ENCODE peak calls at places on chromosome 7, in four cellular contexts. B is HCT116, X is GM12878, T is HepG2. C is an unnamed sample.

GRCh38 chr7:42869131-42870020 is 42.5 kb downstream of the C7orf25 start:
- DNase-seq in X (peak; percentile 78), B (peak; percentile 10), T (no peak), C (no peak)

GRCh38 chr7:94348142-94348541 is 46.6 kb upstream of the COL1A2 start:
- DNase-seq in T (no peak), B (no peak), X (no peak), C (no peak)

GRCh38 chr7:82156168-82156567 is 287.4 kb downstream of the CACNA2D1 start:
- DNase-seq in X (no peak), T (no peak), B (no peak), C (no peak)

GRCh38 chr7:369476-369980 is 79.6 kb downstream of the FOXL3 start:
- DNase-seq in B (no peak), X (no peak), T (no peak), C (no peak)

GRCh38 chr7:107526672-107527071 is 37.0 kb downstream of the COG5 start:
- DNase-seq in B (no peak), T (no peak), X (no peak), C (no peak)

GRCh38 chr7:103989200-103989784 is at the start of gene RELN:
- DNase-seq in T (peak; percentile 48), X (no peak), B (no peak), C (peak; percentile 74)

GRCh38 chr7:156943091-156944041 is 6.1 kb upstream of the NOM1 start:
- DNase-seq in B (no peak), T (no peak), X (no peak), C (no peak)

GRCh38 chr7:101754432-101755159 is 62.8 kb upstream of the CUX1 start:
- DNase-seq in X (no peak), B (no peak), T (no peak), C (no peak)

GRCh38 chr7:13953368-13953767 is 36.1 kb downstream of the ETV1 start:
- DNase-seq in X (no peak), T (no peak), B (no peak), C (no peak)

GRCh38 chr7:158613481-158613880 is 25.9 kb upstream of the PTPRN2 start:
- DNase-seq in B (no peak), T (no peak), X (peak; percentile 79), C (no peak)

GRCh38 chr7:595621-596010 is 76.0 kb upstream of the PDGFA start:
- DNase-seq in X (no peak), T (no peak), B (no peak), C (no peak)

GRCh38 chr7:1193593-1194424 is 33.8 kb upstream of the ZFAND2A start:
- DNase-seq in X (no peak), B (peak; percentile 40), T (no peak), C (peak; percentile 78)

DNA sequence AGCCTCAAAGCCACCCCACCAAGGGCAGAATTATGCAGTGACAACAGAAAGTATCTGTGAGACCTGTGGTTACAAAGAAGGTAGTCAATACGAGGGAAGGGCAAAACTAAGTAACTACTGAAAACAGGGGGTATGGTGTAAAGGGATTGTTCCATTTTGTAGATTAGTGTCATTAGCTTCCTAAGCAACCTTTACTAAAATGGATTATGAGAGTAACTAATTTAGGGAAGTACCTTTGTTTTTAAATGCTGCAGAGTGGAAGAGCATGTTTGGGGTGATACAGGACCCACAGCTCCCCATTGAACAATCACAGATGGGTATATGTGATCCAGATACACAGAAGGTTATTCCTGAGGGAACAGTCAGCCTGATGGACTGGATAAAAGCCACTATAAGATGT is 51.3 kb upstream of the TAC1 start:
- DNase-seq in X (no peak), T (no peak), B (no peak), C (no peak)
- TF ChIP-seq SP1 in X (no peak), T (no peak), B (no peak), C (no peak)

DNA sequence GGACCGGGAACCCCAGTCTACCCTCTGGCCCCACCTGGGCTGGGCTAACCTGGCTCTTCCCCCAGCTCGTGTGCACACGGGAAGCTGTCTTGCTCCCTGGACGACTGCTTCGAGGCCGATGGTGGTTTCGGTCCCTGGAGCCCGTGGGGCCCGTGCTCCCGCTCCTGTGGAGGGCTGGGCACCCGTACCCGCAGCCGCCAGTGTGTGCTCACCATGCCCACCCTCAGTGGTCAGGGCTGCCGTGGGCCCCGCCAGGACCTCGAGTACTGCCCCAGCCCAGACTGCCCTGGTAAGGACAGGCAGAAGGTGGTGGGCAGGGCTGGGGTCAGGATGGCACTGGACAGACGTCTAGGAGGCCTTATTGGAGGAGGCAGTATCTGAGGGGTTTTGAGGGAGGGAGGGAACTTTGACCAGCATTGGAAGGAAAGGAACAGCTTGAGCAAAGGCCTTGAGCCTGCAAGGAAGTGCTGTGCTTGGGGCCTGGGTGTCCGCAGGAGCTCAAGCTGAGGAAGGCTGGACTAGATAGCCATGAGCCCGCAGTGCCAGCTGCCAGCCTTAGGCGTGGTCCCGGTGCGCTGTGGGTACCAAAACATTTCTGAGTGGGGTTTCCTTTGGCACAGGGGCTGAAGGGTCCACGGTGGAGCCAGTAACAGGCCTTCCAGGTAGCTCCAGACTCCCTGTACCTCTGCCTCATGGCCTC is 20.2 kb upstream of the ZNF862 start:
- DNase-seq in T (no peak), B (no peak), X (no peak), C (no peak)
- H3K4me1 ChIP-seq in T (peaks cover 33% of the 10 kb centered on the region), B (no peaks in the 10 kb centered on the region), X (no peaks in the 10 kb centered on the region), C (peaks cover 20% of the 10 kb centered on the region)

GRCh38 chr7:34928052-34928451 is 109.2 kb downstream of the DPY19L1 start:
- DNase-seq in B (peak; percentile 31), X (no peak), T (peak; percentile 46), C (peak; percentile 56)
- TF ChIP-seq SP1 in B (no peak), X (no peak), T (no peak), C (no peak)

GRCh38 chr7:30896783-30897617 is 14.7 kb upstream of the AQP1 start:
- DNase-seq in B (no peak), T (no peak), X (no peak), C (no peak)

GRCh38 chr7:30894866-30895408 is 16.7 kb upstream of the AQP1 start:
- DNase-seq in B (no peak), T (no peak), X (no peak), C (no peak)

GRCh38 chr7:30896041-30896440 is 15.6 kb upstream of the AQP1 start:
- DNase-seq in X (no peak), T (no peak), B (no peak), C (no peak)

GRCh38 chr7:30894009-30894408 is 17.6 kb upstream of the AQP1 start:
- DNase-seq in B (no peak), X (no peak), T (no peak), C (no peak)

GRCh38 chr7:30893357-30893756 is 18.3 kb upstream of the AQP1 start:
- DNase-seq in T (no peak), X (no peak), B (no peak), C (no peak)
- H3K4me1 ChIP-seq in T (no peaks in the 10 kb centered on the region), X (no peaks in the 10 kb centered on the region), B (peaks cover 4% of the 10 kb centered on the region), C (no peaks in the 10 kb centered on the region)

DNA sequence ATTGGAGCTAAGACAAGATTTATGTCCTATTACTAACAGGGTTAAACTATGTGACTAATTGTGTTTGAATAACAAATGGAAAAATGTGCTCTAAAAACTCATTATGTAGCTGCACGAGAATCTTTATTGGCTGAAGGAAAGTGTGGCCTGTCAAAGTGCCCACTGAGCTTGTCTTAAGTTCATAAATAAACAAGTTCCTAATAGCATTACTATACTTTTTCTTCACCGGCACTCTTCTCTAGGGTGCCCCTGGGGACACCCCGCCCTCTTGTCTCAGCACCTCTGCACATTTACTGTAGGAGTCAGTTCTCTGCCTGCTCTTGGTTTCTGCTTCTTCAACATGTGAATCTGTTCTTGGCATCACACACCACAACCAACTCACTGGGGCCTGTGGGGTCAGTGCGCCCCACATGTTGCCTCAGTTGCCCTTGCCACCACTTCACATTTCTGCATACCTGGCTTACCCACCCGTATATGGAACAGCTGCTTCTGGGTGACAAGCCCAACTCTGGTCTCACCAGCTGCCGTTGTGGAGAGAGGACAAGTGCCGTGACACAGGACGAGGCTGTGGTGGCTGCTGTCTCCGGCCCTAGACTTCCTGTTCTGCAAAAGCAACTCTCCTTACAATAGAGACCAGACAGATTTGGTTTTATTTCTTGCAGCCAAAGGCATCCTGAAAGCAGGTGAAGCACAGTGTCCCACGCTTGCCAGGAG is 96.3 kb upstream of the DDC start:
- DNase-seq in T (no peak), B (no peak), X (no peak), C (no peak)
- TF ChIP-seq SP1 in T (no peak), B (no peak), X (no peak), C (no peak)

GRCh38 chr7:26864309-26865093 is at the start of gene SKAP2:
- DNase-seq in X (peak; percentile 96), B (peak; percentile 96), T (peak; percentile 96), C (peak; percentile 95)

GRCh38 chr7:26865094-26865388 is 651 bp upstream of the SKAP2 start:
- DNase-seq in X (no peak), T (no peak), B (no peak), C (no peak)

GRCh38 chr7:26861050-26861449 is 3.3 kb downstream of the SKAP2 start:
- DNase-seq in X (no peak), B (no peak), T (no peak), C (no peak)

GRCh38 chr7:26863504-26864308 is 684 bp downstream of the SKAP2 start:
- DNase-seq in B (peak; percentile 18), X (peak; percentile 37), T (peak; percentile 12), C (no peak)

GRCh38 chr7:26862806-26863205 is 1.6 kb downstream of the SKAP2 start:
- DNase-seq in T (no peak), B (no peak), X (no peak), C (no peak)
- H3K4me1 ChIP-seq in T (peaks cover 38% of the 10 kb centered on the region), B (peaks cover 49% of the 10 kb centered on the region), X (no peaks in the 10 kb centered on the region), C (peaks cover 2% of the 10 kb centered on the region)

GRCh38 chr7:90178592-90179279 is 24.5 kb downstream of the STEAP1 start:
- DNase-seq in T (peak; percentile 41), X (peak; percentile 65), B (peak; percentile 97), C (no peak)
- TF ChIP-seq SP1 in T (no peak), X (no peak), B (peak; percentile 97), C (no peak)

C was measured in H1.